ENCODE peak calls at places on chromosomes 2 and 18, in ten cellular contexts. P is SK-MEL-5; C is AG20443; B is amniotic stem cell; T is HTR-8/SVneo; E is upper lobe of left lung; W is KBM-7; K is LoVo; J is AML-193; D is activated T-helper 1 cell treated with anti-CD3 and anti-CD28 coated beads, Interleukin-12 subunit alpha, Interleukin-12 subunit beta, Interleukin-2, Interleukin-4 antibody, amounts not matched to agents 30 ng/mL and 10 ng/mL and 1 ng/mL, durations not matched to agents 14 hours and 24 hours and 36 hours. G is an unnamed sample.

GRCh38 chr2:216319771-216320170 is 52.5 kb downstream of the MARCHF4 start:
- DNase-seq in P (no peak), C (peak; percentile 56), D (no peak), W (no peak), B (no peak), E (no peak), J (no peak), T (no peak), K (no peak), G (no peak)

GRCh38 chr18:10301831-10302483 is 152.5 kb upstream of the APCDD1 start:
- DNase-seq in W (no peak), C (no peak), E (no peak), P (no peak), J (no peak), D (no peak), K (no peak), B (no peak), T (no peak), G (no peak)

GRCh38 chr2:33051586-33052385 is 105.0 kb downstream of the LTBP1 start:
- DNase-seq in K (no peak), J (no peak), B (no peak), C (peak; percentile 85), W (no peak), P (no peak), D (no peak), T (no peak), E (peak; percentile 33), G (no peak)

GRCh38 chr2:216371756-216372702 is at the start of gene MARCHF4:
- DNase-seq in K (peak; percentile 24), W (peak; percentile 75), E (peak; percentile 49), J (no peak), B (peak; percentile 79), P (peak; percentile 39), D (peak; percentile 51), C (peak; percentile 90), T (peak; percentile 65), G (peak; percentile 39)

GRCh38 chr2:40403233-40403841 is 48.6 kb downstream of the SLC8A1 start:
- DNase-seq in W (no peak), C (peak; percentile 73), K (no peak), D (no peak), B (no peak), J (no peak), P (no peak), T (no peak), E (no peak), G (no peak)

GRCh38 chr2:3585239-3586109 is 9.4 kb upstream of the COLEC11 start:
- DNase-seq in E (peak; percentile 27), J (no peak), P (no peak), B (no peak), T (no peak), K (no peak), D (no peak), W (no peak), C (no peak), G (no peak)

GRCh38 chr2:48940606-48941005 is 185.1 kb upstream of the LHCGR start:
- DNase-seq in K (no peak), B (no peak), T (no peak), C (no peak), W (no peak), J (no peak), E (no peak), D (no peak), P (peak; percentile 91), G (no peak)

GRCh38 chr2:130352229-130352628 is 3.6 kb upstream of the PTPN18 start:
- DNase-seq in D (no peak), C (no peak), T (no peak), K (no peak), E (no peak), P (peak; percentile 44), W (no peak), J (no peak), B (no peak), G (no peak)

GRCh38 chr2:173854840-173855239 is 110.3 kb downstream of the SP3 start:
- DNase-seq in K (peak; percentile 22), D (no peak), E (no peak), C (peak; percentile 82), T (peak; percentile 13), J (no peak), B (peak; percentile 2), W (no peak), P (no peak), G (no peak)

GRCh38 chr2:44580875-44581515 is 219.2 kb downstream of the CAMKMT start:
- DNase-seq in K (no peak), J (no peak), P (peak; percentile 95), C (no peak), B (no peak), W (no peak), T (no peak), D (no peak), E (no peak), G (no peak)

GRCh38 chr2:70887550-70888229 is 48.0 kb upstream of the ATP6V1B1 start:
- DNase-seq in W (peak; percentile 52), K (no peak), T (peak; percentile 79), P (no peak), B (no peak), E (no peak), J (no peak), C (no peak), D (peak; percentile 22), G (no peak)

GRCh38 chr2:147506889-147507288 is 337.9 kb upstream of the ACVR2A start:
- DNase-seq in E (no peak), D (no peak), C (no peak), B (no peak), W (no peak), K (no peak), P (no peak), J (no peak), T (no peak), G (no peak)

GRCh38 chr2:215215637-215216036 is 77.2 kb upstream of the ABCA12 start:
- DNase-seq in B (no peak), E (no peak), K (no peak), W (no peak), T (no peak), P (no peak), J (no peak), D (no peak), C (no peak), G (no peak)

GRCh38 chr2:133849341-133849740 is 281.1 kb upstream of the NCKAP5 start:
- DNase-seq in J (no peak), B (no peak), E (no peak), P (no peak), D (no peak), C (no peak), T (no peak), K (no peak), W (no peak), G (no peak)

GRCh38 chr18:32907215-32907590 is 134.4 kb upstream of the KLHL14 start:
- DNase-seq in W (no peak), T (no peak), K (no peak), P (no peak), B (no peak), E (no peak), J (no peak), D (no peak), C (no peak), G (no peak)

GRCh38 chr2:98580656-98581284 is 27.5 kb downstream of the COA5 start:
- DNase-seq in P (no peak), D (no peak), T (no peak), W (no peak), E (no peak), K (no peak), C (no peak), J (no peak), B (no peak), G (no peak)

GRCh38 chr2:127003028-127003800 is 103.7 kb downstream of the BIN1 start:
- DNase-seq in E (no peak), B (no peak), P (no peak), W (no peak), T (no peak), C (no peak), J (no peak), K (no peak), D (no peak), G (no peak)

GRCh38 chr18:70005580-70005979 is 57.9 kb upstream of the CD226 start:
- DNase-seq in J (no peak), K (no peak), P (no peak), C (no peak), B (no peak), W (no peak), D (no peak), T (no peak), E (no peak), G (no peak)

GRCh38 chr2:223618172-223619035 is 16.2 kb upstream of the SCG2 start:
- DNase-seq in B (no peak), D (no peak), P (no peak), J (no peak), C (no peak), W (no peak), T (no peak), K (no peak), E (no peak), G (no peak)

GRCh38 chr2:460861-461260 is 173.0 kb upstream of the ALKAL2 start:
- DNase-seq in J (no peak), B (no peak), P (no peak), E (no peak), C (no peak), T (no peak), W (peak; percentile 58), K (no peak), D (peak; percentile 63), G (peak; percentile 60)

GRCh38 chr2:42755161-42755900 is 8.6 kb downstream of the OXER1 start:
- DNase-seq in D (no peak), C (peak; percentile 66), P (no peak), B (no peak), T (no peak), J (no peak), W (no peak), E (no peak), K (no peak), G (no peak)

GRCh38 chr2:152098033-152098797 is 629 bp downstream of the CACNB4 start:
- DNase-seq in T (peak; percentile 15), B (no peak), E (peak; percentile 35), K (peak; percentile 32), C (peak; percentile 58), P (no peak), J (no peak), W (peak; percentile 38), D (no peak), G (no peak)

GRCh38 chr2:100416939-100417744 is at the start of gene CHST10:
- DNase-seq in E (peak; percentile 44), D (peak; percentile 44), T (peak; percentile 71), P (peak; percentile 62), B (peak; percentile 30), J (no peak), C (peak; percentile 91), W (peak; percentile 68), K (no peak), G (peak; percentile 56)

GRCh38 chr2:17583646-17584045 is 43.1 kb downstream of the VSNL1 start:
- DNase-seq in K (no peak), E (no peak), B (no peak), T (no peak), P (no peak), W (no peak), D (no peak), C (no peak), J (no peak), G (no peak)

G was measured in GDM1.